ENCODE peak calls at places on chromosomes 2 and 18, in seven cellular contexts. K, G, N, X, Q, P and A are unnamed samples.

GRCh38 chr2:171939058-171939753 is 16.9 kb downstream of the HAT1 start:
- DNase-seq in Q (no peak), P (no peak), N (no peak), G (no peak), K (no peak), X (no peak), A (no peak)

GRCh38 chr2:155099784-155100183 is 401.3 kb downstream of the KCNJ3 start:
- DNase-seq in X (no peak), N (no peak), G (no peak), P (no peak), Q (peak; percentile 24), K (no peak), A (no peak)

GRCh38 chr2:237879058-237879430 is 19.6 kb downstream of the RAMP1 start:
- DNase-seq in G (peak; percentile 71), Q (no peak), K (no peak), N (peak; percentile 56), X (no peak), P (peak; percentile 87), A (no peak)

GRCh38 chr18:48412339-48412929 is 3.3 kb upstream of the ZBTB7C start:
- DNase-seq in K (no peak), P (peak; percentile 52), G (peak; percentile 26), Q (no peak), X (peak; percentile 32), N (no peak), A (peak; percentile 29)

GRCh38 chr18:5983479-5983878 is 88.2 kb upstream of the TMEM200C start:
- DNase-seq in G (no peak), X (no peak), Q (no peak), P (no peak), N (no peak), K (no peak), A (no peak)

GRCh38 chr2:160360089-160360757 is 133.4 kb downstream of the RBMS1 start:
- DNase-seq in K (no peak), X (no peak), Q (no peak), G (no peak), P (no peak), N (no peak), A (no peak)

GRCh38 chr18:57429607-57430165 is 5.5 kb upstream of the ONECUT2 start:
- DNase-seq in N (no peak), K (no peak), P (no peak), X (no peak), G (no peak), Q (no peak), A (no peak)

GRCh38 chr18:61579581-61579980 is 246.4 kb downstream of the CDH20 start:
- DNase-seq in K (no peak), N (no peak), Q (no peak), X (no peak), G (no peak), P (no peak), A (no peak)

GRCh38 chr2:46001290-46001689 is 295.9 kb upstream of the EPAS1 start:
- DNase-seq in N (no peak), K (no peak), Q (no peak), X (no peak), P (no peak), G (no peak), A (no peak)

GRCh38 chr2:7012141-7012809 is 95.1 kb downstream of the RNF144A start:
- DNase-seq in N (no peak), Q (no peak), K (peak; percentile 40), P (peak; percentile 46), G (peak; percentile 60), X (no peak), A (peak; percentile 86)

GRCh38 chr18:75936862-75937261 is 509.4 kb upstream of the SMIM21 start:
- DNase-seq in G (no peak), P (no peak), Q (no peak), X (no peak), K (no peak), N (no peak), A (no peak)

GRCh38 chr2:196565982-196566381 is 73.5 kb upstream of the CCDC150 start:
- DNase-seq in X (no peak), G (no peak), P (no peak), N (no peak), K (no peak), Q (no peak), A (no peak)

GRCh38 chr2:150812664-150813408 is 325.4 kb upstream of the RND3 start:
- DNase-seq in G (no peak), N (no peak), K (no peak), P (peak; percentile 20), X (no peak), Q (no peak), A (peak; percentile 16)

GRCh38 chr2:189153608-189154007 is 26.0 kb downstream of the COL5A2 start:
- DNase-seq in X (no peak), Q (no peak), G (peak; percentile 86), N (peak; percentile 89), K (no peak), P (peak; percentile 90), A (no peak)

GRCh38 chr2:74715071-74715791 is 61.2 kb downstream of the SEMA4F start:
- DNase-seq in P (peak; percentile 92), G (peak; percentile 79), Q (peak; percentile 88), K (peak; percentile 32), X (peak; percentile 81), N (peak; percentile 72), A (peak; percentile 70)
- TF ChIP-seq CTCF in P (peak; percentile 87), G (peak; percentile 89), Q (peak; percentile 91), K (peak; percentile 90), X (peak; percentile 87), N (peak; percentile 93), A (peak; percentile 75)

GRCh38 chr2:232699110-232699509 is 2.0 kb downstream of the GIGYF2 start:
- DNase-seq in X (no peak), Q (no peak), G (no peak), P (no peak), K (no peak), N (no peak), A (peak; percentile 10)
- H3K4me3 ChIP-seq in X (no peak overlapping the region), Q (no peak overlapping the region), G (peak overlapping the region; percentile 95), P (peak overlapping the region; percentile 91), K (no peak overlapping the region), N (no peak overlapping the region), A (peak overlapping the region; percentile 94)

GRCh38 chr2:29014811-29015414 is 33.8 kb downstream of the TOGARAM2 start:
- DNase-seq in P (peak; percentile 53), Q (peak; percentile 79), K (no peak), G (no peak), N (peak; percentile 57), X (no peak), A (no peak)
- TF ChIP-seq CTCF in P (no peak), Q (no peak), K (no peak), G (no peak), N (peak; percentile 25), X (no peak), A (no peak)

GRCh38 chr2:236712961-236713673 is 143.5 kb downstream of the ACKR3 start:
- DNase-seq in G (no peak), Q (no peak), P (no peak), K (no peak), X (no peak), N (no peak), A (no peak)
- H3K4me3 ChIP-seq in G (no peak overlapping the region), Q (no peak overlapping the region), P (no peak overlapping the region), K (no peak overlapping the region), X (no peak overlapping the region), N (no peak overlapping the region), A (no peak overlapping the region)

DNA sequence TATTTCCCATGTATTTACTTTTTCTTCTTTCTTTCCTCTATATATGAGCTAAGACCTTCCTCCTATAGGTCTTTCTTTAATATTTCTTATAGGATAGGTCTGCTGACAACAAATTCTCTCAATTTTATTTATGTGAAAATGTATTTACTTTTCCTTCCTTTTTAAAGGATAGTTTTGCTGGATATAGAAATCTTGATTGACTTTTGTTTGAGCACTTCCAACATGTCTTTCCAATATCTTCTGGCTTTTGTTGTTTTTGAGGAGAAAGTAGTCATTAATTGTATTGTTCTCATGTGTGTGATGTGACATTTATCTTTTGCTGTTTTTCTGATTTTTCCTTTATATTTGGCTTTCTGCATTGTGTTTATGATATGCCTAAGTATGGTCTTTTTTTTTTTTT is 28.9 kb upstream of the FBLN7 start:
- DNase-seq in K (no peak), Q (no peak), G (no peak), N (no peak), P (no peak), X (no peak), A (no peak)
- TF ChIP-seq CTCF in K (no peak), Q (no peak), G (no peak), N (no peak), P (no peak), X (no peak), A (no peak)